ENCODE peak calls at places on chromosomes 4 and X, in nine cellular contexts. U, A, S, H, I, X, D, O and W are unnamed samples.

GRCh38 chr4:20251796-20252655 is at the start of gene SLIT2:
- DNase-seq in U (peak; percentile 84), A (no peak), S (peak; percentile 80), H (peak; percentile 85), I (no peak), X (peak; percentile 92), D (peak; percentile 96), O (peak; percentile 88), W (peak; percentile 96)

GRCh38 chr4:140256335-140256734 is 102.4 kb upstream of the MAML3 start:
- DNase-seq in U (peak; percentile 37), A (no peak), S (peak; percentile 73), H (no peak), I (no peak), X (no peak), D (peak; percentile 68), O (no peak), W (peak; percentile 81)

GRCh38 chr4:176320340-176320975 is 692 bp downstream of the SPCS3 start:
- DNase-seq in U (peak; percentile 89), A (peak; percentile 87), S (peak; percentile 92), H (peak; percentile 90), I (no peak), X (peak; percentile 97), D (peak; percentile 87), O (peak; percentile 98), W (peak; percentile 93)

GRCh38 chr4:125505637-125506036 is 190.9 kb downstream of the FAT4 start:
- DNase-seq in U (no peak), A (no peak), S (no peak), H (no peak), I (no peak), X (no peak), D (no peak), O (no peak), W (no peak)

GRCh38 chr4:152029631-152030030 is 268.8 kb upstream of the GATB start:
- DNase-seq in U (no peak), A (no peak), S (no peak), H (no peak), I (no peak), X (no peak), D (peak; percentile 7), O (no peak), W (no peak)

GRCh38 chr4:28225005-28225404 is 1364.4 kb downstream of the STIM2 start:
- DNase-seq in U (peak; percentile 82), A (no peak), S (peak; percentile 82), H (no peak), I (no peak), X (no peak), D (peak; percentile 77), O (no peak), W (no peak)

GRCh38 chr4:145195167-145195952 is 15.0 kb upstream of the OTUD4 start:
- DNase-seq in U (no peak), A (no peak), S (peak; percentile 64), H (no peak), I (no peak), X (no peak), D (no peak), O (no peak), W (no peak)

GRCh38 chrX:108126661-108127060 is 35.1 kb downstream of the ATG4A start:
- DNase-seq in U (peak; percentile 52), A (no peak), S (no peak), H (no peak), I (no peak), X (no peak), D (no peak), O (no peak), W (peak; percentile 11)

GRCh38 chrX:10326578-10326977 is 169.8 kb downstream of the CLCN4 start:
- DNase-seq in U (peak; percentile 71), A (no peak), S (peak; percentile 5), H (peak; percentile 57), I (no peak), X (no peak), D (no peak), O (no peak), W (peak; percentile 20)

GRCh38 chr4:25306658-25307057 is 5.9 kb upstream of the ZCCHC4 start:
- DNase-seq in U (no peak), A (no peak), S (no peak), H (no peak), I (no peak), X (no peak), D (no peak), O (no peak), W (no peak)

GRCh38 chrX:57918750-57919436 is 8.6 kb upstream of the ZXDA start:
- DNase-seq in U (peak; percentile 46), A (no peak), S (peak; percentile 35), H (no peak), I (no peak), X (peak; percentile 30), D (peak; percentile 56), O (no peak), W (peak; percentile 55)

DNA sequence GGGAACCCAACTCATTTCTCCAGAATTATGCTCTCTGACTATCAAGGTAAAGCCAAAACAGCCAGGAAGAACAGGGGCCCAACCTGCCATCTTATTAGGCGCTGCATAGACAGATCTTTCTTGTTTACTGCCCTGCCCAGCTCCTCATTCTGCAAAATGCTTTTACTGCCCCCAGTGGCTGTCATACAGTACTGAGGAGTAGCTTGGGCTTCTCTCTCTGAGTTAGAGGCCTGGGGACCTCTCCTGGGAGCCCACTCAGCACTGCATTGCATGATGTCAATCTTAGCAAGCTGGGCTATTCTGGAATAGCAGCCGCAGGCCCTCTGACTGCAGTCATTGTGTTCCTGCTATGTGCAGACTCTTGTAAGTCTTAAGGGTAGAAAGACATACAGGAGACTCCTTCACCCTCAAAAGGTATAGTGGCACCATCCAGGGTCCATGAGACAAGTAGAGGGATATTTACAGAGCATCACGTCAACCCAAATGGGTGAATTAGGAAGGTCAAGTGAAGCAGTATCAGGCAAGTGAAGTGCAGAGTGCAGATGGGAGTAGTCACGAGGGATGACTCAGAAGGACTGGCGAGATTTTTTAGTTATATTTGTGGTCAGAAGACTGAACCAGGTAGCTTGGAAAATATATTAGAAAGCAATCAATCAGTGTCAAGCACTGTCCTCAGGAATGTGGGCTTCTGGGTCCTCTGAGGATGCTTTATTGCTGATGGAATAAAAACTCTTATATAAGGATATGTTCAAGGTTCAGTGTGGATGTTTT is 294.1 kb upstream of the SFRP2 start:
- DNase-seq in U (peak; percentile 43), A (no peak), S (peak; percentile 8), H (no peak), I (peak; percentile 19), X (no peak), D (peak; percentile 85), O (no peak), W (no peak)
- TF ChIP-seq CTCF in U (peak; percentile 62), A (no peak), S (peak; percentile 17), H (peak; percentile 26), I (peak; percentile 59), X (no peak), D (peak; percentile 84), O (peak; percentile 10), W (peak; percentile 32)

GRCh38 chr4:173532725-173533511 is 2.9 kb upstream of the HAND2 start:
- DNase-seq in U (no peak), A (no peak), S (no peak), H (no peak), I (no peak), X (no peak), D (no peak), O (no peak), W (no peak)

GRCh38 chr4:173534439-173534838 is 4.4 kb upstream of the HAND2 start:
- DNase-seq in U (no peak), A (no peak), S (no peak), H (no peak), I (no peak), X (no peak), D (no peak), O (no peak), W (no peak)

GRCh38 chr4:173536808-173537429 is 6.9 kb upstream of the HAND2 start:
- DNase-seq in U (no peak), A (no peak), S (no peak), H (no peak), I (no peak), X (no peak), D (peak; percentile 89), O (no peak), W (no peak)

GRCh38 chr4:173535932-173536331 is 5.9 kb upstream of the HAND2 start:
- DNase-seq in U (no peak), A (no peak), S (no peak), H (no peak), I (no peak), X (no peak), D (no peak), O (no peak), W (no peak)

DNA sequence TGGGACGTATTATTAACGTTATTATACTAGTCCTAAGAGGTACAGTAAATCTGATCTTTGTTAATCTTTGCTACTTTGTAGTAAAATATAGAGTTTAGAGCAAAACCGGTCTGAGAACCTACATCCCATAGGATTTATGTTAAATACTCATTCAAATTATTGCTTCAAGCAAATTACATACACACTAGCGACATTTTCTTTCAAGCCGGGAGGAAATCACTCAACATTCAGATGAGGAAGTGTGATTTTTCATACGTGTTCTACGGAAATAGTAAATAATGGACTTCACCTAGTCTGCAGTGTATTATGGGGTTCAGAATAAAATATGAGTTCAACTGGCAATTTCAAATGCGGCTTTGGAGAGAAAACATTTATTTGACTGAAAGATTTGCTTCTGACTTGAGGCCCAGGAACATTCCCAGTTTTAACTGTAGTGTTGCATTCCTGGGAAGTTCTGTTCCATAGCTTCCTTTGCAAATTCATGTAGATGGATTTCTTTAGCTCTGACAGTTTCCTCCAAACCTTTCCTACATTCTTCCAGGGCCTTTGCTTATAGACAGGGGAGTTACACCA is 5.2 kb upstream of the HAND2 start:
- DNase-seq in U (no peak), A (no peak), S (no peak), H (no peak), I (no peak), X (no peak), D (no peak), O (no peak), W (no peak)
- H3K4me3 ChIP-seq in U (no peak overlapping the region), A (no peak overlapping the region), S (no peak overlapping the region), H (no peak overlapping the region), I (no peak overlapping the region), X (no peak overlapping the region), D (no peak overlapping the region), O (no peak overlapping the region), W (no peak overlapping the region)

DNA sequence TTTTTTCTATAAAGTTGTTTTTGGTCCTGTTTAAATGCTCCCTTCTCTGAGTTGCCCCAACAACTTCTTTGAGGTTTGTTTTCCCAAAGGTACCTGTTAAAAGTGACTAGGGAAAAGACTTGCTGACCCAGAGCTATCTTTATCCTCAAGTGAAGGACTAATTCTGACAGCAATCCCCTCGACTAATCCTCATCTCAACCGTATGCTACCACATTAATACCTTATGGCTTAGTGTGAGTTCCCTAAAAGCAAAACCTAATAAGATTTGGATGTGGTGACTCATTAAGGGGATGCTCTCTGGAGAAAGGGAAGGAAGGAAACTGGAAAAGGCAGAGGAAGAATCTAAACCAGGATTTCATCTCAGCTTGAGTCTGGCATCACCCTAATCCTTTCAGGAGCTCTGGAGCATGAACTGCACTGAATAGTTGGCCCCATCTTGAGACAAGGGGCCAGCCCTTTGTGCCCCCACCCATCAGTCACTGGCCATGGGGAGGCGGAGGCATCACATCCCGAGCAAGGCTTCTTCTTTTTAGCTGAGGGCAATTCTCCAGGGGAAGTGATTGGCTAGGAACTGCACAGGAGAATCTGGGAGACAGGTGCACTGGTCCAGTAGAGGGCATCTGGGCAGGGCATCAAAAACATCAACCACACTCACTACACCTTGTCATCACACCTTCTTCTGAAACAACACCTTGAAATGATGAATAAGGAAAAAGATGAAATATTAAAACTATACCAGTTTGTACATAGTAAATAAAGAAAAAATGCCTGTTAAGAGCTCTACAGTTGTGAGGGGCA is 6.9 kb upstream of the BBS7 start:
- DNase-seq in U (no peak), A (no peak), S (peak; percentile 16), H (no peak), I (no peak), X (no peak), D (no peak), O (no peak), W (peak; percentile 41)
- TF ChIP-seq CTCF in U (no peak), A (no peak), S (peak; percentile 26), H (no peak), I (peak; percentile 16), X (no peak), D (peak; percentile 34), O (no peak), W (no peak)

GRCh38 chr4:74543247-74543670 is 98.3 kb downstream of the AREG start:
- DNase-seq in U (no peak), A (no peak), S (peak; percentile 16), H (no peak), I (no peak), X (no peak), D (no peak), O (no peak), W (no peak)
- H3K4me3 ChIP-seq in U (no peak overlapping the region), A (no peak overlapping the region), S (no peak overlapping the region), H (no peak overlapping the region), I (no peak overlapping the region), X (no peak overlapping the region), D (no peak overlapping the region), O (no peak overlapping the region), W (no peak overlapping the region)